ENCODE peak calls at places on chromosomes 6 and 20, in six cellular contexts. E, D, T, B, W and R are unnamed samples. For H3K4me1, the result is how much of the 10 kb centered on the place peaks cover.

GRCh38 chr6:72553531-72554202 is 68.2 kb upstream of the KCNQ5 start:
- DNase-seq in T (no peak), W (no peak), E (no peak), D (no peak), B (no peak), R (peak)

GRCh38 chr6:80988892-80989291 is 763.6 kb downstream of the TENT5A start:
- DNase-seq in T (no peak), E (no peak), D (no peak), W (no peak), B (no peak), R (no peak)

GRCh38 chr6:31128093-31128676 is 7.9 kb upstream of the CDSN start:
- DNase-seq in D (no peak), W (peak), B (peak), E (peak), T (no peak), R (peak)

GRCh38 chr6:18034798-18035202 is 47.4 kb upstream of the KIF13A start:
- DNase-seq in W (no peak), B (no peak), E (no peak), D (no peak), T (no peak), R (no peak)

GRCh38 chr20:24738058-24738775 is 210.9 kb upstream of the CST7 start:
- DNase-seq in B (no peak), E (no peak), D (no peak), W (no peak), T (no peak), R (no peak)

GRCh38 chr20:54353337-54353736 is 122.1 kb upstream of the DOK5 start:
- DNase-seq in T (no peak), E (no peak), B (no peak), W (no peak), D (no peak), R (no peak)

GRCh38 chr6:85712346-85712745 is 69.7 kb upstream of the SYNCRIP start:
- DNase-seq in B (no peak), E (no peak), T (no peak), W (no peak), D (no peak), R (no peak)

GRCh38 chr6:154606457-154606856 is 96.0 kb upstream of the CNKSR3 start:
- DNase-seq in E (no peak), T (no peak), B (no peak), W (no peak), D (no peak), R (no peak)

GRCh38 chr6:63635165-63635562 is 438 bp upstream of the PHF3 start:
- DNase-seq in E (no peak), W (no peak), B (no peak), D (no peak), T (no peak), R (no peak)

GRCh38 chr6:136265101-136265500 is 15.0 kb upstream of the MTFR2 start:
- DNase-seq in W (no peak), B (no peak), E (no peak), T (no peak), D (no peak), R (no peak)

GRCh38 chr6:7219310-7219709 is 93.7 kb downstream of the SSR1 start:
- DNase-seq in W (no peak), D (peak), E (no peak), T (peak), B (peak), R (no peak)

GRCh38 chr20:22916121-22916842 is 118.8 kb upstream of the SSTR4 start:
- DNase-seq in E (no peak), D (no peak), W (no peak), B (no peak), T (no peak), R (no peak)

GRCh38 chr20:18166241-18166881 is 28.7 kb downstream of the KAT14 start:
- DNase-seq in W (no peak), E (no peak), D (no peak), T (no peak), B (no peak), R (no peak)

GRCh38 chr20:10590950-10591349 is 82.8 kb downstream of the JAG1 start:
- DNase-seq in W (no peak), T (no peak), E (no peak), D (no peak), B (no peak), R (no peak)

GRCh38 chr6:125699591-125699990 is 49.8 kb upstream of the HEY2 start:
- DNase-seq in E (no peak), T (no peak), D (no peak), W (no peak), B (no peak), R (no peak)

GRCh38 chr20:50957798-50958732 is at the start of gene DPM1:
- DNase-seq in E (peak), D (peak), W (peak), B (peak), T (peak), R (peak)

GRCh38 chr6:30913721-30914075 is 340 bp upstream of the VARS2 start:
- DNase-seq in B (no peak), W (no peak), E (no peak), T (no peak), D (no peak), R (no peak)

GRCh38 chr20:63700199-63701050 is 4.0 kb downstream of the TNFRSF6B start:
- DNase-seq in D (peak), E (no peak), B (no peak), T (no peak), W (no peak), R (no peak)

GRCh38 chr6:56803594-56803993 is 151.3 kb upstream of the BEND6 start:
- DNase-seq in B (no peak), W (no peak), D (no peak), E (no peak), T (no peak), R (peak)

GRCh38 chr20:48729538-48729937 is 98.3 kb downstream of the PREX1 start:
- DNase-seq in B (no peak), W (no peak), E (no peak), D (no peak), T (no peak), R (no peak)

GRCh38 chr20:10312111-10312510 is 93.5 kb downstream of the SNAP25 start:
- DNase-seq in W (no peak), B (no peak), D (no peak), E (no peak), T (no peak), R (no peak)

GRCh38 chr6:53796791-53797190 is 2.0 kb downstream of the LRRC1 start:
- DNase-seq in W (no peak), D (no peak), E (no peak), B (no peak), T (no peak), R (peak)

GRCh38 chr20:31602779-31603441 is 2.2 kb upstream of the ID1 start:
- DNase-seq in E (no peak), T (no peak), D (no peak), B (no peak), W (peak), R (peak)

GRCh38 chr6:44058617-44059358 is 68.5 kb downstream of the MRPL14 start:
- DNase-seq in B (peak), W (peak), E (peak), D (peak), T (peak), R (peak)

GRCh38 chr6:109069746-109070145 is 24.9 kb downstream of the SESN1 start:
- DNase-seq in W (no peak), T (no peak), B (no peak), E (no peak), D (no peak), R (no peak)

GRCh38 chr6:141551318-141551717 is 581.4 kb upstream of the GJE1 start:
- DNase-seq in B (no peak), D (no peak), E (no peak), T (no peak), W (no peak), R (no peak)

GRCh38 chr20:53447271-53447670 is 146.4 kb downstream of the ZNF217 start:
- DNase-seq in T (no peak), B (no peak), E (no peak), D (no peak), W (no peak), R (no peak)

GRCh38 chr6:28542440-28543293 is 17.0 kb downstream of the GPX5 start:
- DNase-seq in T (peak), E (no peak), B (no peak), D (no peak), W (no peak), R (peak)

GRCh38 chr20:9838378-9839295 is at the start of gene PAK5:
- DNase-seq in E (no peak), D (no peak), T (peak), W (no peak), B (no peak), R (no peak)

GRCh38 chr6:138601128-138601527 is 101.8 kb upstream of the NHSL1 start:
- DNase-seq in D (no peak), W (no peak), E (no peak), T (no peak), B (no peak), R (no peak)

GRCh38 chr20:48698507-48699267 is 129.1 kb downstream of the PREX1 start:
- DNase-seq in E (no peak), B (no peak), D (no peak), W (no peak), T (no peak), R (no peak)

GRCh38 chr6:1477432-1478090 is 88.2 kb downstream of the FOXF2 start:
- DNase-seq in T (no peak), D (no peak), W (no peak), E (no peak), B (no peak), R (peak)

GRCh38 chr6:45566882-45567281 is 189.1 kb upstream of the SUPT3H start:
- DNase-seq in E (no peak), W (no peak), D (no peak), B (no peak), T (no peak), R (peak)

GRCh38 chr6:133136177-133136896 is 104.8 kb upstream of the EYA4 start:
- DNase-seq in T (no peak), D (no peak), E (no peak), W (no peak), B (no peak), R (no peak)

GRCh38 chr6:91127752-91128151 is 540.9 kb upstream of the MAP3K7 start:
- DNase-seq in W (no peak), T (no peak), D (no peak), E (no peak), B (no peak), R (no peak)

GRCh38 chr6:84258866-84259265 is 31.4 kb upstream of the CEP162 start:
- DNase-seq in E (no peak), D (no peak), B (no peak), T (no peak), W (no peak), R (no peak)

GRCh38 chr20:1317545-1318255 is 11.2 kb downstream of the SDCBP2 start:
- DNase-seq in E (no peak), T (no peak), W (no peak), D (no peak), B (no peak), R (no peak)
- H3K4me3 ChIP-seq in E (no peak), T (no peak), W (no peak), D (no peak), B (no peak), R (no peak)

GRCh38 chr6:107538856-107539387 is 49.0 kb downstream of the SOBP start:
- DNase-seq in T (no peak), D (no peak), W (no peak), B (no peak), E (no peak), R (no peak)

GRCh38 chr6:107542170-107542569 is 52.3 kb downstream of the SOBP start:
- DNase-seq in T (no peak), E (no peak), W (peak), D (peak), B (peak), R (no peak)

GRCh38 chr6:107539409-107539808 is 49.5 kb downstream of the SOBP start:
- DNase-seq in D (no peak), B (no peak), T (no peak), W (no peak), E (no peak), R (no peak)

GRCh38 chr6:107539849-107540464 is 50.0 kb downstream of the SOBP start:
- DNase-seq in E (no peak), T (no peak), D (no peak), B (no peak), W (no peak), R (no peak)

DNA sequence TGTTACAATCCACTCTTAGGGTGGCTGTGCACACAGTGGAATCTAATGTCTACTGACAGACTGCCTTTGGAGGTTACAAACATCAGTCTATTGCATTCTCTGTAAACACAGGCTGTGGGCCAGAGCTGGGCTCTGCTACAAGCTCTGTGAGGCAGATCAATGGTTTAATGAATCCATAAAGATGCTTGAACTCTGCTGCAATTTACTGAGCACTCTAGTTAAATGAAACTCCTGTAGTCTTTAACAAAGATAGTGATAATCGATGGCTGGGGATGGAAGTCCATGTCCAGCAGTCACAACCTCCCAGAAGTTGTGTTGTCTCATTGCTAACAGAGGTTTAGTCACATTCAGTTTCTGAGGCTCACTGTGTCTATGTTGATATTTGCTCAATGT is 50.5 kb downstream of the SOBP start:
- DNase-seq in E (no peak), T (no peak), B (no peak), D (no peak), W (no peak), R (no peak)
- H3K4me1 ChIP-seq in E (under half), T (under half), B (under half), D (half or more), W (under half), R (under half)

GRCh38 chr20:348972-349841 is 2.3 kb downstream of the NRSN2 start:
- DNase-seq in B (no peak), D (no peak), T (no peak), E (no peak), W (no peak), R (no peak)

GRCh38 chr20:346033-346639 is 775 bp upstream of the NRSN2 start:
- DNase-seq in T (no peak), E (no peak), B (no peak), W (no peak), D (no peak), R (no peak)

GRCh38 chr20:347317-347639 is 367 bp downstream of the NRSN2 start:
- DNase-seq in D (no peak), E (no peak), B (no peak), W (no peak), T (no peak), R (no peak)

GRCh38 chr20:347640-348484 is 951 bp downstream of the NRSN2 start:
- DNase-seq in E (peak), B (peak), D (peak), W (peak), T (peak), R (peak)

DNA sequence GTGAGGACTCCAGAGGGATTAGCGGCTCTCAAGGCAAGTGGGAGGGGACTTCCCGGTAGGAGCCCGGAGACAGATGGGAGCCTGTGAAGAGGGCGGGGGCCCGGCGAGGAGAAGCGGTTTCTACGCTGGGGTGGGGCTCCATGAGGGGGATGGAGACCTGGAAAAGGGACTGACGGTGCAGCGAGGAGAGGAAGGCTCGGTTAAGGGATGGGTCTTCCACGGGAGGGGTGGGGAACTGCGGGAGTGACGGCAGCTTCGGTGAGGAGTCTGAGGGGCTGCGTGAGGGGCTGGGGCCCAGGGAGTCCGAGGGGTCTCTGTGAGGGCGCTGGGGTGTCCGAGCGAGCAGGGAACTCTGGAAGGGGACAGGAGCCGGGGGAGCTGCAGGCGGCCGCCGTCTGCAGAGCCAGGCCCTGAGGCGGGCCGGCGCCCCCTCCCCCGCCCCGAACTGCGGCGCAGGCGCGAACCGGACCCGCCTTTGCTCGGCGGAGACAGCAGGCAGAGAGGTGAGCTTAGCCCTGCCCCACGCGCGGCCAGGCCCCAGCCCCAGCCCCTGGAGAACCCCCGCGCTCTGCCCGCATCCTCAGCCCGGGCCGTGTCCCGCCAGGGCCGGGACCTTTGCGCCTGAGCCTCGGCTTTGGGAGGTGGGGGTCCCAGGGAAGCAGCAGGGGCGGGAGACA is at the start of gene NRSN2:
- DNase-seq in W (peak), E (peak), B (peak), D (peak), T (peak), R (peak)
- H3K27ac ChIP-seq in W (peak), E (peak), B (peak), D (peak), T (peak), R (peak)

GRCh38 chr6:16438677-16439615 is 200.6 kb downstream of the GMPR start:
- DNase-seq in D (no peak), T (no peak), E (no peak), B (no peak), W (no peak), R (peak)
- H3K4me3 ChIP-seq in D (no peak), T (no peak), E (no peak), B (no peak), W (no peak), R (no peak)

DNA sequence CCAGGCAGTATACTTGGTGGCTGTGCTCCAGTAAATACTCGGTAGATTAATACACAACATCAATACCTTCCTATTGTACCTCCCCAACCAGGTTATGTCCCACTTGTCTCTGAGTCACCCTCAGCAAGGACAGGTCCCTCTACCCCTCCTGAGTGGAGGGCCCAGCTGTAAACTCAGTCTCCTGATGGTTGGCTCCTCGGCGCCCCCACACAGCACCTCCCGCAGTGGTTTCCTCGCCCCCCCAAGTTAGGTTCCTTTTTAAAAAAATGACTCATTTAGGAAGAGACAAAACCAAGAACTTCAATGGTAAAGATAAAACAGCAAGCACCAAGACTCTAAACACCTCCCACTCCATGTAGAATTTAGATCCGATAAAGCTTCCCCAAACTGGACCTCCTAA is 83.6 kb downstream of the TRERF1 start:
- DNase-seq in B (no peak), D (no peak), W (no peak), E (no peak), T (no peak), R (peak)
- H3K4me1 ChIP-seq in B (under half), D (under half), W (under half), E (under half), T (under half), R (under half)

DNA sequence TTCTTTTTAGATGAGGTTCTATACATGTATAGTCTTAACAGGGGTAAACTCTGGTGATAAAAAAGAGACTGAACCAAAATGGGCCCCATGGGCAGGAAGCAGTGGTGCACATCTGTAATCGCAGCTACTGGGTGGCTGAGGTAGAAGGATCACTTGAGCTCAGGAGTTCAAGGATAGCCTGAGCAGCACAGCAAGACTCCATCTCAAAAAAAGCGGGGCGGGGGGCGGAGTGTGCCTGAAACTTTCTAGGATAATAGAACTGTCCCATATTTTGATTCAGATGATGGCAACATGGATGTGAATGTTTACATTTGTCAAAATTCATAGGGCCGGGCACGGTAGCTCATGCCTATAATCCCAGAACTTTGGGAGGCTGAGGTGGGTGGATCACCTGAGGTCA is 48.8 kb upstream of the TAF8 start:
- DNase-seq in E (no peak), T (no peak), W (no peak), D (no peak), B (no peak), R (no peak)
- H3K27ac ChIP-seq in E (no peak), T (no peak), W (no peak), D (no peak), B (no peak), R (no peak)

DNA sequence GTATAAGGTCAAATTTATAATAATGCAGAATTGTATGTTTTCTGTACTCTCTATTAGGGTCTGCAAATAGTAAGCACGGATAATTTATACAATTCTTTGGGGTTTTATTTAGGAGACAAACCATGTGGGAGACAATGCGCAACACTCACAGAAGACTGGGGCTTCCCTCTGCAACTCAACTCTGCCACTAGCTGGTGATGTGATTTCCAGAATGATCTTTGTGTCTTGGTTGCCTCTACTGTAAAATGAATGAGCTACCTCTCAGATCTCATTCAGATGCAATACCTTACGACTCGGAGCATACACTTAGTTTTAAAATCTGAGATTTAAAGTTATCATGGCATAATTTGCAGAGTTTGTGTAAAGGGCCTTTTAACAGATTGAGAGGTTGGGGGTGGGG is 6.4 kb downstream of the MAN1A1 start:
- DNase-seq in B (no peak), W (no peak), T (no peak), D (no peak), E (no peak), R (no peak)
- H3K4me3 ChIP-seq in B (no peak), W (no peak), T (no peak), D (no peak), E (no peak), R (no peak)

DNA sequence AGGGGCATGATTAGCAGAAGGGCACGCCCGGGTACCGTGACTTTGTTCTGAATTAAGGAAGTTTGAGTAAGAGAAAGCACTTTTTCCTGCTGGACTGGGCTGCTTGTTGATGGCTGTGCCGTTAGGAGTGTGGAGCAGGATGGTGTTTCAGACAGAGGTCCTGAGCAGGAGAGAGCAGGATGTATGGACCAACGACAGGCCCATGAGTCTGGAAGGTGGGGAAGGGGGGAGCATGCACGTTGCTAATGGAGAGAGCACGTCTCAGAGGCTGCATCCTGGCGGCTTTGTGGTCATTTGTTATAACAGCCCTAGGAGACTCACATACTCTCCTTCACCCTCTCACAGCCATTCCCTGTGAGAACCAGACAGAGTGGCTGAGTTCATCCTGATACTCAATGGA is 56.8 kb downstream of the PHACTR3 start:
- DNase-seq in T (no peak), D (no peak), E (no peak), W (peak), B (no peak), R (peak)
- H3K4me1 ChIP-seq in T (under half), D (under half), E (under half), W (under half), B (under half), R (under half)

GRCh38 chr6:11830105-11830504 is 51.5 kb upstream of the ADTRP start:
- DNase-seq in D (no peak), T (no peak), B (no peak), E (no peak), W (no peak), R (no peak)
- H3K27ac ChIP-seq in D (no peak), T (no peak), B (no peak), E (no peak), W (no peak), R (no peak)